ENCODE peak calls at places on chromosomes 5 and 9, in six cellular contexts. J, L, R, S, F and O are unnamed samples.

GRCh38 chr5:31755299-31756053 is 116.5 kb downstream of the PDZD2 start:
- DNase-seq in F (no peak), J (no peak), L (no peak), S (no peak), R (no peak), O (no peak)

GRCh38 chr9:16213781-16214515 is 656.5 kb downstream of the BNC2 start:
- DNase-seq in F (no peak), S (no peak), L (no peak), R (no peak), J (no peak), O (peak; percentile 52)

GRCh38 chr5:135448071-135448704 is 1.0 kb upstream of the DCANP1 start:
- DNase-seq in F (no peak), R (no peak), J (no peak), S (no peak), L (no peak), O (peak; percentile 25)

GRCh38 chr5:168137265-168137664 is 154.2 kb upstream of the WWC1 start:
- DNase-seq in L (no peak), R (no peak), F (no peak), S (no peak), J (no peak), O (no peak)

GRCh38 chr9:17130725-17131124 is 4.1 kb upstream of the CNTLN start:
- DNase-seq in L (no peak), F (no peak), J (no peak), R (no peak), S (no peak), O (no peak)

GRCh38 chr5:141656396-141656795 is 5.2 kb upstream of the FCHSD1 start:
- DNase-seq in J (no peak), R (no peak), L (no peak), S (no peak), F (no peak), O (no peak)

GRCh38 chr5:36444582-36444999 is 142.9 kb upstream of the RANBP3L start:
- DNase-seq in R (no peak), S (no peak), F (no peak), J (no peak), L (no peak), O (no peak)

GRCh38 chr5:3103241-3103855 is 351.9 kb upstream of the IRX2 start:
- DNase-seq in J (peak; percentile 79), S (no peak), R (no peak), F (no peak), L (no peak), O (no peak)

GRCh38 chr5:72140711-72141110 is 33.4 kb downstream of the MAP1B start:
- DNase-seq in L (no peak), J (no peak), R (no peak), S (no peak), F (no peak), O (peak; percentile 14)

GRCh38 chr5:127934791-127935256 is 148.7 kb upstream of the SLC12A2 start:
- DNase-seq in J (peak; percentile 78), L (peak; percentile 74), S (peak; percentile 94), R (peak; percentile 26), F (peak; percentile 97), O (peak; percentile 97)

GRCh38 chr5:141910271-141910673 is 13.4 kb upstream of the DELE1 start:
- DNase-seq in J (no peak), S (no peak), L (no peak), R (no peak), F (no peak), O (peak; percentile 68)

GRCh38 chr5:30539004-30539634 is 654.4 kb upstream of the CDH6 start:
- DNase-seq in L (no peak), S (no peak), F (no peak), J (no peak), R (peak; percentile 10), O (peak; percentile 3)

GRCh38 chr9:22374021-22374420 is 72.6 kb upstream of the DMRTA1 start:
- DNase-seq in R (no peak), S (no peak), L (no peak), J (no peak), F (no peak), O (no peak)

GRCh38 chr5:122120957-122121356 is 8.4 kb upstream of the ZNF474 start:
- DNase-seq in S (peak; percentile 31), L (no peak), F (no peak), J (no peak), R (peak; percentile 68), O (peak; percentile 79)

GRCh38 chr9:126877418-126877817 is 17.0 kb downstream of the ZBTB34 start:
- DNase-seq in F (no peak), L (no peak), S (no peak), R (no peak), J (no peak), O (no peak)

GRCh38 chr5:95440825-95441224 is 49.7 kb downstream of the FAM81B start:
- DNase-seq in R (no peak), F (no peak), S (no peak), L (no peak), J (no peak), O (no peak)

DNA sequence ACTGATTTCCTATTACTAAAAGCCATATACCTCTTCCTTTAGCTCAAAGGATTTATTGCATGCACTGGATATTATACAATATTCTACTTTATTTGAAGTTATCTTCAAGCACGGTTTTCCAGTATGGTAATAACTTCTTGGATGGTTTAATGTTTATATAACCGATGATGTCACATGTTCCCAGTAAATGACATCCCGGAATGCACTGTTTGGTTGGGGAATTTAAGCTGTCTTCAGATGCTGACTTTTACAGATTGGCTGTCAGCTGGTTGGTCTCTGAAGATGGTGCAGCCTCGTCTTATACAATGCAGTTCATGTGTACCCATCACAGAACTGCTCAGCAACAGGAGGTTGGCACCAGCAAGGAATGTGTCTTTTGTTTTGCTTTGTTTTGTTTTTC is 143.9 kb downstream of the PRKACG start:
- DNase-seq in F (no peak), S (no peak), J (no peak), L (no peak), R (no peak), O (no peak)
- H3K9ac ChIP-seq in F (no peak overlapping the region), S (no peak overlapping the region), J (no peak overlapping the region), L (no peak overlapping the region), R (no peak overlapping the region), O (no peak overlapping the region)

GRCh38 chr5:87390075-87390474 is 22.7 kb downstream of the CCNH start:
- DNase-seq in L (no peak), R (peak; percentile 7), J (no peak), F (no peak), S (no peak), O (no peak)

GRCh38 chr5:87388129-87388528 is 24.6 kb downstream of the CCNH start:
- DNase-seq in R (no peak), F (no peak), J (no peak), S (no peak), L (no peak), O (no peak)

GRCh38 chr5:87392170-87392569 is 20.6 kb downstream of the CCNH start:
- DNase-seq in R (no peak), F (no peak), S (no peak), J (no peak), L (no peak), O (no peak)

GRCh38 chr5:87389635-87390034 is 23.1 kb downstream of the CCNH start:
- DNase-seq in L (no peak), F (no peak), J (no peak), R (no peak), S (no peak), O (no peak)

DNA sequence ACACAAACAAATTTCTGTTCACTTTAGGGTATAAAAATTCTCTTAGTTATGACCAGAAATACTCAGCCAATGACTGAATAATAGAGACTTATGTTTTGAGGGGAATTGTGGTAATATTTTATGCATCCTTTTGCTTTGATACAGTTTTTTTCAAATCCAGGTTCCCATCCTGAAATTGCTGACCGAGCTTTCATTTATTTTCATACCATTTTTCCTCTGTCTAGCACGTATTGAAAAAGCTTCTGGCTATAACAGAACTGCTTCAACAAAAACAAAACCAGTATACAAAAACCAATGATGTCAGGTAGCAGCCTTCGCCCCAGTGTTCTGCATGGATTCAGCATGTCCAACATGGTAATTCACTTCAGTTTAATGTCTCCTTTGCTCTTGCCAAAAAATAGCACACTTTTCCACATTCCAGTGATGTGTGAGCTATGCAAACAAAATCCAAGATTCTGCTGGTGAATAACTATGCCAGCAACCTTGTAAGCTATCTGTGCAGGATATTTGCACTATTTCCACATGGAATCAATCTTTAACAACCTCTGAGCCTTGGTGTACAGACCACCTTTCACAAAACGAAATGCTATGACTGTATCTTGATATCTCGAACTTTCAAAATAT is 22.0 kb downstream of the CCNH start:
- DNase-seq in R (peak; percentile 8), F (no peak), J (no peak), S (no peak), L (no peak), O (no peak)
- H3K4me2 ChIP-seq in R (no peak overlapping the region), F (no peak overlapping the region), J (no peak overlapping the region), S (no peak overlapping the region), L (no peak overlapping the region), O (no peak overlapping the region)

GRCh38 chr9:14723301-14723700 is 768 bp upstream of the CER1 start:
- DNase-seq in S (no peak), J (peak; percentile 10), R (no peak), F (no peak), L (no peak), O (no peak)
- H3K9ac ChIP-seq in S (no peak overlapping the region), J (no peak overlapping the region), R (no peak overlapping the region), F (no peak overlapping the region), L (no peak overlapping the region), O (no peak overlapping the region)

GRCh38 chr9:27518809-27519208 is 5.3 kb upstream of the IFNK start:
- DNase-seq in L (no peak), F (no peak), R (no peak), J (no peak), S (no peak), O (peak; percentile 50)

GRCh38 chr9:27523141-27523540 is 949 bp upstream of the IFNK start:
- DNase-seq in R (no peak), J (no peak), F (no peak), L (no peak), S (no peak), O (no peak)

GRCh38 chr9:27518006-27518405 is 6.1 kb upstream of the IFNK start:
- DNase-seq in J (no peak), F (no peak), L (no peak), R (no peak), S (no peak), O (no peak)

GRCh38 chr9:27520986-27521385 is 3.1 kb upstream of the IFNK start:
- DNase-seq in L (no peak), S (no peak), R (no peak), F (no peak), J (no peak), O (no peak)

DNA sequence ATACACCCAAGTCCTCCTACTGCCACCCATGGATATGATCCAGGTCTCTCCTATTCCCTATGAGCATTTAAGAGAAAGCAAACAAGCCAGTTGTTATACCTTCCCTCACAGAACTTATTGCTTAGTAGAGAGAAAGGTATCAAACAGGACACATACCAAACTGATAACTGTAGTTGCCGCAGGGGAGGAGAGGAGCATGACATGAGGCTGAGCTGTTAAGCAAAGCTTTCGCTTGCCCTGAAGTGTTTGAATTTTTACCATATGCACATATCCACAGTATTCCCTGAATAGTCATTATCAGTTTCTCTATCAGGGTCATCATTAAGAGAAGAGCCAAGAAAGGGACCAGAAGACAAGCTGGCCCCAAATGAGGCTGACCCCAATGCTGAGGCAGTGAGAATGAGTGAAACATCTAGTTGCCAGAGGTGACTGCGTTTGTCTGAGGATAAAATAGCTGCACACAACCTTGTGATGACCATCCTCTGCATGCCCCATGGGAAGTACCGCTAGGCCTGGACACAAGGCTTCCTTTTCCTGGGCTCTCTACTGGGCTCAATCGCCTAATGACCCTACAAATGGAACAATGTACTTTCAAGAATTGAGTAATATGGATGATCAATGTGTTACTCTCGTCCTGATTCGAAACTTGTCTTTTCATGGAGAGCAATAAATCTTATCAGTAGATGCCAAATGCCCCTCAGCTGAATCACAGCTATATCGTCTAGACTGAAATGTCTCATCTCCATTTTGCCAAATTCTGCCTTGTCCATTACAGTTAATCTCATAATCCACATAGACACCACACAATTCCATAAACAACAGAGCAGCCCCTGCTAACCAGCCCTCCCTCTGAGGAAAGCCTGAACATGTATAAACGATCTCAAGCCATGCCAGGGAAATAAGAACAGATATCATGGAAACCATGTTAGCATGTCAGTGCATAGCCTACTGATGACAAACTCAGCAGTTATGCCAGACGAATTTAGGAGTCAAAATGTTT is 4.3 kb upstream of the IFNK start:
- DNase-seq in F (no peak), S (no peak), R (no peak), L (peak; percentile 90), J (no peak), O (peak; percentile 91)
- H3K4me2 ChIP-seq in F (no peak overlapping the region), S (no peak overlapping the region), R (no peak overlapping the region), L (peak overlapping the region; percentile 78), J (no peak overlapping the region), O (peak overlapping the region; percentile 76)